ENCODE peak calls at places on chromosomes 13 and 19, in four cellular contexts. F is neural progenitor cell, S is PC-3, W is GM23338. L is an unnamed sample.

GRCh38 chr19:11096210-11096841 is 7.1 kb downstream of the LDLR start:
- DNase-seq in F (no peak), W (no peak), S (peak; percentile 35), L (no peak)

GRCh38 chr19:54035215-54036178 is 28.2 kb downstream of the VSTM1 start:
- DNase-seq in F (peak; percentile 75), W (peak; percentile 68), S (peak; percentile 91), L (no peak)

GRCh38 chr19:29311391-29311790 is 98.4 kb upstream of the UQCRFS1 start:
- DNase-seq in S (no peak), F (peak; percentile 78), W (peak; percentile 39), L (no peak)

GRCh38 chr19:18612772-18613588 is at the start of gene TMEM59L:
- DNase-seq in W (peak; percentile 65), S (no peak), F (peak; percentile 77), L (no peak)

GRCh38 chr13:77330009-77330471 is 3.1 kb upstream of the MYCBP2 start:
- DNase-seq in S (no peak), F (no peak), W (no peak), L (no peak)

GRCh38 chr19:42313096-42313839 is at the start of gene TMEM145:
- DNase-seq in F (peak; percentile 84), S (no peak), W (peak; percentile 84), L (peak; percentile 80)

GRCh38 chr19:45878043-45878794 is 7.7 kb downstream of the IRF2BP1 start:
- DNase-seq in S (peak; percentile 12), W (no peak), F (no peak), L (peak; percentile 71)

GRCh38 chr19:30566681-30567420 is 194.7 kb downstream of the ZNF536 start:
- DNase-seq in S (no peak), F (no peak), W (no peak), L (no peak)

GRCh38 chr13:111302045-111302722 is 18.3 kb upstream of the TEX29 start:
- DNase-seq in F (no peak), S (no peak), W (no peak), L (no peak)

GRCh38 chr19:7590256-7590655 is 5.4 kb upstream of the CAMSAP3 start:
- DNase-seq in F (no peak), W (no peak), S (peak; percentile 44), L (no peak)

GRCh38 chr19:1416014-1416841 is 8.8 kb downstream of the DAZAP1 start:
- DNase-seq in W (no peak), F (no peak), S (no peak), L (no peak)

GRCh38 chr19:45752639-45753038 is 16.4 kb downstream of the SIX5 start:
- DNase-seq in W (no peak), F (no peak), S (no peak), L (no peak)

GRCh38 chr13:99269627-99270252 is 11.6 kb upstream of the GPR18 start:
- DNase-seq in F (peak; percentile 34), W (peak; percentile 41), S (peak; percentile 48), L (peak; percentile 59)

GRCh38 chr13:24747248-24748151 is 16.5 kb upstream of the RNF17 start:
- DNase-seq in F (peak; percentile 56), S (no peak), W (peak; percentile 79), L (peak; percentile 40)

GRCh38 chr19:18697680-18698079 is 14.2 kb downstream of the CRTC1 start:
- DNase-seq in S (peak; percentile 29), W (no peak), F (no peak), L (no peak)

GRCh38 chr19:13169769-13170168 is 19.6 kb downstream of the IER2 start:
- DNase-seq in W (no peak), S (peak; percentile 99), F (no peak), L (peak; percentile 70)

GRCh38 chr13:106373989-106374572 is 161.4 kb downstream of the EFNB2 start:
- DNase-seq in S (no peak), W (no peak), F (no peak), L (peak; percentile 40)

GRCh38 chr19:45767410-45767880 is 1.6 kb downstream of the SIX5 start:
- DNase-seq in W (peak; percentile 79), F (peak; percentile 88), S (peak; percentile 75), L (peak; percentile 84)

GRCh38 chr19:6772028-6772865 is at the start of gene VAV1:
- DNase-seq in S (no peak), W (peak; percentile 36), F (no peak), L (no peak)

GRCh38 chr19:35643255-35644205 is 2.0 kb downstream of the ETV2 start:
- DNase-seq in F (peak; percentile 97), S (peak; percentile 72), W (peak; percentile 96), L (peak; percentile 93)

DNA sequence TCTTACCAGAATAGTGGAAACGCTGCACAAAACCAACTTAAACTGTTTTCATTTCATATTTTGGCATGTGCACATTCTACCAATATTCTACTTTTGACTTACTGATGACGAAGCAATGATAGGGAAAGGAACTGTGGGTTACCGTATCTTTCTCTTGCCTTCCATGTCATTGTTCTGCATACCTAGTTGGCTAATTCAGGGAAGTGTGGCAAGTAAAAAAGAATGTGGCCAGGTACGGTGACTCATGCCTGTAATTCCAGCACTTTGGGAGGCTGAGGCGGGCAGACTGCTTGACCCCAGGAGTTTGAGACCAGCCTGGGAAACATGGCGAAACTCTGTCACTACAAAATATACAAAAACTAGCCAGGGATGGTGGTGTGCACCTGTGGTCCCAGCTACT is 108.2 kb downstream of the SIPA1L3 start:
- DNase-seq in F (no peak), S (peak; percentile 73), W (no peak), L (no peak)
- TF ChIP-seq EZH2phosphoT487 in F (no peak), S (no peak), W (no peak), L (no peak)

DNA sequence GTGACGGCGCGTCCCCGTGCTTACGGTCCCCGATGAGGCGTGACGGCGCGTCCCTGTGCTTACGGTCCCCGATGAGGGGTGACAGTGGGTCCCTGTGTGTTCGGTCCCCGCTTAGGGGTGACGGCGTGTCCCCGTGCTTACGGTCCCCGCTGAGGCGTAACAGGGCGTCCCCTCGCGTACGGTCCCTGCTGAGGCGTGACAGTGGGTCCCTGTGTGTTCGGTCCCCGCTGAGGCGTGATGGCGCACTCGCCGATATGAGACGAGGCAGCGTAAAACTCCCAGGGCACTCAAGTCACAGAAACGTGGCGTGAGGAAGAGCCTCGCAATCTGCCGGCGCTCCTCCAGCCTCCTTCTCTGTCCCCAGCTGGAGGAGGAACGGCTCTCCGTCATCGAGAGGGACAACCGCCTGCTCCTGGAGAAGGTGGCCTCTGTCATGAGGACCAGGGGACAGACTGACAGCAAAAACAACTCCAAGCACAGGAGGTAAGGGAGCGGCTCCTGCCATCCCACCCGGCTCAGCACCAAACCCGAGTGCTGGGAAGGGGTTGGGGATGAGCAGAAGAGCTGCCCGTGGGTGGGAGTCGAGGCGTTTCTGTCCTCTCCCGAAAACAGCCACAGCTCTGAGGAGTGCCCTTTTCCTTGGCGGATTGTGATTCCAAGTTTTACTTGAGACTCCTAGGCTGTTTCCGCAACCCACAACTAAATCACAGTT is 21.1 kb downstream of the CFAP97D2 start:
- DNase-seq in S (no peak), W (peak; percentile 52), F (no peak), L (no peak)
- TF ChIP-seq EZH2 in S (no peak), W (no peak), F (no peak), L (no peak)

GRCh38 chr13:90943961-90944360 is 403.5 kb upstream of the MIR17HG start:
- DNase-seq in W (no peak), S (no peak), F (no peak), L (no peak)
- TF ChIP-seq EZH2phosphoT487 in W (no peak), S (no peak), F (no peak), L (no peak)

DNA sequence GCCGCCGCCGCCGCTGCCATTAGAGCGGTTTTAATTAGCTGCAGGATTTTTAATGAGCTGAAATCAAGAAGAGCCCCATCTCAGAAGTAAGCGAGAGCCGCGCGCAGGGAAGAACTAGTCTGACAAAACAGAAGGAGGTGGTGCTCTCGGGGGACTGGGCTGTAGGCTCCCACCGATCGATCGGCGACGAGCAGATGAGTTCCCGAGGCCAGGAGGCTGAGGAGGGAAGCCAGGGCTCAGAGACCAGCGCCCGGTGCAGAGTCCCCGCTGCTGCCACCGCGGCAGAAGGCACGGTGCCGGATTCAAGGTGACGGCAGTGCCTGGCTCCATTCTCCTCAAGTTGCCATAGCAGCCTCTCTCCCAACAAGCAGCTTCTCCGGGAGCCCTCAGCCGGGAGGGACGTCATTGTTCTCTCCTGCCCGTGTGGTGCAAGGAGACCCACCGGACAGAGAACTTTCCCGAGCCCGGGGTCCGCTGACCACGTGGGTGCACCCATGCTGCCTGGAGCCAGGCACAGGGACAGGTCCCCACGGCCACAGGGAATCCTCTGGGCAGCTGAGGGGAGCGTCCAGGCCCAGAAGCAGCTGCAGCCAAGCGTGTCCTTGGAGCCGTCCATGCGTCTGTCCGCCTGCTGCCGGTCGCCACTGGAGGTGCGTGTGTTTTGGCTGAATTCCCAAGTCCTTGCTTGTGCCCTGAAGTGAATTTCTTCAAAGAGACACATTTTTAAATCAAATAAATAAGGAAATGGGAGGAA is 63.0 kb downstream of the CHST8 start:
- DNase-seq in W (no peak), S (no peak), F (peak; percentile 54), L (no peak)
- TF ChIP-seq EZH2 in W (no peak), S (no peak), F (no peak), L (no peak)